ENCODE peak calls at places on chromosomes 11 and 22, in five cellular contexts. E is CD4-positive, alpha-beta memory T cell; D is thoracic aorta; F is heart left ventricle; R is HepG2. L is an unnamed sample.

GRCh38 chr11:120599816-120600420 is 88.4 kb downstream of the GRIK4 start:
- DNase-seq in E (no peak), D (no peak), F (no peak), R (no peak), L (no peak)

GRCh38 chr11:36672815-36673450 is 74.9 kb upstream of the RAG2 start:
- DNase-seq in E (peak; percentile 37), D (no peak), F (no peak), R (peak; percentile 55), L (no peak)

GRCh38 chr11:86446924-86447285 is 72.2 kb downstream of the CCDC81 start:
- DNase-seq in E (no peak), D (no peak), F (no peak), R (no peak), L (no peak)

GRCh38 chr11:94635072-94635471 is 67.9 kb downstream of the PIWIL4 start:
- DNase-seq in E (no peak), D (no peak), F (no peak), R (no peak), L (no peak)

GRCh38 chr11:105673089-105673488 is 63.2 kb downstream of the GRIA4 start:
- DNase-seq in E (peak; percentile 2), D (no peak), F (no peak), R (peak; percentile 12), L (no peak)

GRCh38 chr11:114159802-114160588 is 100.5 kb downstream of the ZBTB16 start:
- DNase-seq in E (peak; percentile 98), D (peak; percentile 99), F (peak; percentile 99), R (peak; percentile 80), L (peak; percentile 99)

GRCh38 chr11:134126197-134126822 is 57.4 kb downstream of the JAM3 start:
- DNase-seq in E (no peak), D (no peak), F (no peak), R (no peak), L (no peak)

GRCh38 chr11:72668645-72669347 is 5.4 kb downstream of the PDE2A start:
- DNase-seq in E (no peak), D (no peak), F (no peak), R (no peak), L (no peak)

GRCh38 chr11:119144825-119145476 is 3.9 kb upstream of the ABCG4 start:
- DNase-seq in E (no peak), D (no peak), F (peak; percentile 42), R (peak; percentile 77), L (no peak)

GRCh38 chr11:100525635-100526034 is 161.5 kb upstream of the ARHGAP42 start:
- DNase-seq in E (no peak), D (no peak), F (no peak), R (no peak), L (no peak)

GRCh38 chr22:25282671-25283561 is 63.5 kb downstream of the CRYBB2 start:
- DNase-seq in E (no peak), D (no peak), F (no peak), R (no peak), L (no peak)

GRCh38 chr11:68093565-68093964 is 27.6 kb downstream of the CHKA start:
- DNase-seq in E (no peak), D (no peak), F (no peak), R (no peak), L (no peak)
- H3K27ac ChIP-seq in E (no peak overlapping the region), D (no peak overlapping the region), F (no peak overlapping the region), R (no peak overlapping the region), L (no peak overlapping the region)

GRCh38 chr11:48216510-48216909 is at the start of gene OR4B1:
- DNase-seq in E (no peak), D (no peak), F (no peak), R (no peak), L (no peak)
- H3K9me3 ChIP-seq in E (no peaks in the 10 kb centered on the region), D (no peaks in the 10 kb centered on the region), F (no peaks in the 10 kb centered on the region), R (no peaks in the 10 kb centered on the region), L (no peaks in the 10 kb centered on the region)

GRCh38 chr11:35424157-35424945 is 5.0 kb upstream of the SLC1A2 start:
- DNase-seq in E (no peak), D (no peak), F (no peak), R (no peak), L (no peak)

GRCh38 chr11:35418847-35419712 is at the start of gene SLC1A2:
- DNase-seq in E (no peak), D (no peak), F (peak; percentile 27), R (no peak), L (no peak)

GRCh38 chr11:35419713-35420333 is 465 bp upstream of the SLC1A2 start:
- DNase-seq in E (no peak), D (no peak), F (no peak), R (no peak), L (no peak)

GRCh38 chr11:35418282-35418846 is 994 bp downstream of the SLC1A2 start:
- DNase-seq in E (no peak), D (no peak), F (no peak), R (no peak), L (no peak)

GRCh38 chr11:35420371-35420770 is 1.0 kb upstream of the SLC1A2 start:
- DNase-seq in E (no peak), D (no peak), F (no peak), R (no peak), L (no peak)
- H3K27me3 ChIP-seq in E (peaks cover 30% of the 10 kb centered on the region), D (peaks cover 15% of the 10 kb centered on the region), F (peaks cover 91% of the 10 kb centered on the region), R (peaks cover 8% of the 10 kb centered on the region), L (peaks cover 98% of the 10 kb centered on the region)

DNA sequence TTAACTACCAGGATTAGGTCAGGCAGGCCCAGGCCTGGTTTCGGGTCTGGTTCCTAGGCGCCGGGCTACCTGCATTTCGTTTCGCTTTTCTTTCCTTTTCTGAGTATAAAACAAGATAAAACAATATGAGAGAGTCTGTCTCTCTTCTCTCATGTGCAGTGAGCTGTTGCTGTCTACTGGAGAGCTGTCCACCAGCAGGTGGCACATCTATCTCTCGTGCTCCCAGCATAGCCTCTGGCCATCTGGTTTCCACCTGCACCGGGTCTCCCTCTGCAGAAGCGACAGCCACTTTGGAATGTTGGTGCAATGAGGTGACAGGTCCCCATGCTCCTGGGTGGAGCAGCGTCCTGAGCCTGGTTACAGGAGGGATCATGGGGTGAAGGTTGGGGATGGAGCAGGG is 27.7 kb downstream of the RIBC2 start:
- DNase-seq in E (peak; percentile 20), D (no peak), F (peak; percentile 59), R (peak; percentile 71), L (peak; percentile 17)
- H3K27ac ChIP-seq in E (no peak overlapping the region), D (no peak overlapping the region), F (no peak overlapping the region), R (no peak overlapping the region), L (no peak overlapping the region)

GRCh38 chr22:49658902-49659280 is 168.8 kb downstream of the BRD1 start:
- DNase-seq in E (no peak), D (no peak), F (no peak), R (no peak), L (no peak)

GRCh38 chr22:49657974-49658550 is 169.6 kb downstream of the BRD1 start:
- DNase-seq in E (no peak), D (no peak), F (no peak), R (no peak), L (no peak)

GRCh38 chr22:49657275-49657973 is 170.2 kb downstream of the BRD1 start:
- DNase-seq in E (peak; percentile 80), D (no peak), F (peak; percentile 82), R (no peak), L (peak; percentile 56)

GRCh38 chr22:49655168-49655812 is 172.4 kb downstream of the BRD1 start:
- DNase-seq in E (no peak), D (no peak), F (no peak), R (no peak), L (no peak)

GRCh38 chr22:49656291-49656851 is 171.3 kb downstream of the BRD1 start:
- DNase-seq in E (no peak), D (no peak), F (no peak), R (no peak), L (no peak)
- H3K9me3 ChIP-seq in E (no peaks in the 10 kb centered on the region), D (no peaks in the 10 kb centered on the region), F (no peaks in the 10 kb centered on the region), R (no peaks in the 10 kb centered on the region), L (no peaks in the 10 kb centered on the region)

GRCh38 chr11:2813141-2813908 is 72.2 kb downstream of the CDKN1C start:
- DNase-seq in E (no peak), D (no peak), F (no peak), R (peak; percentile 35), L (no peak)
- H3K27me3 ChIP-seq in E (no peaks in the 10 kb centered on the region), D (no peaks in the 10 kb centered on the region), F (no peaks in the 10 kb centered on the region), R (peaks cover 6% of the 10 kb centered on the region), L (no peaks in the 10 kb centered on the region)

GRCh38 chr22:31626427-31627150 is 35.4 kb downstream of the PISD start:
- DNase-seq in E (no peak), D (no peak), F (no peak), R (peak; percentile 58), L (no peak)
- H3K27ac ChIP-seq in E (no peak overlapping the region), D (peak overlapping the region; percentile 27), F (peak overlapping the region; percentile 27), R (peak overlapping the region; percentile 51), L (peak overlapping the region; percentile 32)

L was measured in CD4-positive, alpha-beta T cell.